ENCODE peak calls at places on chromosomes 6 and 20, in five cellular contexts. N is CD4-positive, alpha-beta memory T cell; Q is CD8-positive, alpha-beta T cell; O is epithelial cell of proximal tubule; D is tibial artery. R is an unnamed sample.

GRCh38 chr6:137471951-137472350 is 22.2 kb downstream of the OLIG3 start:
- DNase-seq in Q (no peak), D (no peak), O (no peak), N (no peak), R (no peak)

GRCh38 chr6:75611702-75612375 is 10.2 kb downstream of the SENP6 start:
- DNase-seq in D (no peak), N (peak), O (no peak), Q (peak), R (no peak)

GRCh38 chr6:161482517-161482903 is 208.6 kb upstream of the AGPAT4 start:
- DNase-seq in N (no peak), D (no peak), Q (no peak), O (peak), R (no peak)

GRCh38 chr20:16821211-16822089 is 73.3 kb downstream of the OTOR start:
- DNase-seq in Q (peak), O (peak), D (no peak), N (no peak), R (no peak)

GRCh38 chr6:157683707-157684106 is 139.3 kb upstream of the SNX9 start:
- DNase-seq in O (no peak), N (no peak), Q (no peak), D (no peak), R (no peak)

GRCh38 chr6:165726915-165727314 is 63.9 kb upstream of the PDE10A start:
- DNase-seq in N (no peak), D (no peak), Q (no peak), O (no peak), R (no peak)

GRCh38 chr20:50295762-50296449 is 105.3 kb downstream of the CEBPB start:
- DNase-seq in O (no peak), N (no peak), D (no peak), Q (no peak), R (no peak)

GRCh38 chr6:168545428-168545827 is 104.4 kb downstream of the SMOC2 start:
- DNase-seq in N (no peak), O (no peak), Q (no peak), D (no peak), R (no peak)

GRCh38 chr6:25061289-25061945 is 125.7 kb upstream of the RIPOR2 start:
- DNase-seq in Q (no peak), D (no peak), O (no peak), N (no peak), R (no peak)

GRCh38 chr6:144580771-144581170 is 295.6 kb downstream of the UTRN start:
- DNase-seq in N (no peak), Q (no peak), D (no peak), O (no peak), R (no peak)

GRCh38 chr20:31788578-31788977 is 30.6 kb upstream of the MYLK2 start:
- DNase-seq in O (no peak), N (no peak), Q (no peak), D (no peak), R (no peak)

GRCh38 chr6:23890543-23891227 is 235.3 kb upstream of the NRSN1 start:
- DNase-seq in N (no peak), Q (no peak), O (peak), D (no peak), R (no peak)

GRCh38 chr6:68313911-68314310 is 321.2 kb upstream of the ADGRB3 start:
- DNase-seq in D (no peak), N (no peak), O (no peak), Q (no peak), R (no peak)

GRCh38 chr6:56954389-56955170 is at the start of gene BEND6:
- DNase-seq in D (peak), Q (peak), N (peak), O (no peak), R (no peak)

GRCh38 chr6:106281661-106282060 is 43.9 kb downstream of the ATG5 start:
- DNase-seq in Q (no peak), O (no peak), D (no peak), N (no peak), R (no peak)

GRCh38 chr20:34066476-34067090 is 45.5 kb downstream of the EIF2S2 start:
- DNase-seq in D (no peak), O (no peak), N (no peak), Q (no peak), R (no peak)

GRCh38 chr6:7050911-7051779 is 56.6 kb upstream of the RREB1 start:
- DNase-seq in N (peak), D (peak), O (peak), Q (peak), R (no peak)

GRCh38 chr6:125356888-125357287 is 55.1 kb upstream of the HDDC2 start:
- DNase-seq in N (no peak), D (no peak), Q (no peak), O (no peak), R (no peak)

GRCh38 chr6:26360451-26361416 is 4.3 kb upstream of the BTN3A2 start:
- DNase-seq in D (no peak), Q (no peak), N (no peak), O (no peak), R (no peak)

GRCh38 chr6:112665114-112665513 is 318.0 kb downstream of the RFPL4B start:
- DNase-seq in D (no peak), O (no peak), Q (no peak), N (no peak), R (no peak)

GRCh38 chr6:41040101-41040910 is 1.3 kb upstream of the UNC5CL start:
- DNase-seq in Q (no peak), O (peak), N (no peak), D (no peak), R (no peak)

GRCh38 chr6:158548418-158549161 is 11.3 kb upstream of the TMEM181 start:
- DNase-seq in O (no peak), D (no peak), N (no peak), Q (no peak), R (peak)

GRCh38 chr20:36541227-36542018 is at the start of gene MYL9:
- DNase-seq in N (no peak), O (no peak), Q (no peak), D (peak), R (peak)

GRCh38 chr20:49758781-49759180 is 45.1 kb upstream of the B4GALT5 start:
- DNase-seq in D (no peak), Q (no peak), N (no peak), O (no peak), R (no peak)

GRCh38 chr6:126657556-126658129 is 317.7 kb downstream of the CENPW start:
- DNase-seq in N (no peak), Q (no peak), D (no peak), O (no peak), R (no peak)

GRCh38 chr20:34768105-34768504 is 57.3 kb downstream of the NCOA6 start:
- DNase-seq in D (no peak), O (no peak), Q (no peak), N (no peak), R (no peak)

GRCh38 chr6:158622545-158623190 is 21.9 kb downstream of the DYNLT1 start:
- DNase-seq in O (no peak), N (no peak), D (no peak), Q (no peak), R (no peak)

GRCh38 chr6:70667256-70667710 is 400 bp upstream of the SMAP1 start:
- DNase-seq in O (no peak), Q (no peak), N (no peak), D (no peak), R (no peak)

GRCh38 chr20:13119583-13119982 is 101.5 kb upstream of the ISM1 start:
- DNase-seq in N (peak), D (no peak), O (no peak), Q (peak), R (no peak)

GRCh38 chr6:63347599-63347998 is 27.8 kb upstream of the LGSN start:
- DNase-seq in D (no peak), O (peak), Q (no peak), N (no peak), R (no peak)

GRCh38 chr6:157561929-157562810 is 181.2 kb downstream of the ZDHHC14 start:
- DNase-seq in N (no peak), Q (no peak), O (no peak), D (no peak), R (no peak)

GRCh38 chr20:25076731-25077609 is 5.0 kb downstream of the VSX1 start:
- DNase-seq in O (peak), N (no peak), D (no peak), Q (no peak), R (no peak)

GRCh38 chr20:54320148-54320607 is 112.3 kb downstream of the PFDN4 start:
- DNase-seq in Q (no peak), N (no peak), D (no peak), O (no peak), R (no peak)

GRCh38 chr6:25889877-25890853 is 16.1 kb upstream of the SLC17A3 start:
- DNase-seq in Q (peak), N (no peak), O (no peak), D (no peak), R (no peak)

GRCh38 chr20:47009784-47010183 is 115.1 kb downstream of the EYA2 start:
- DNase-seq in N (no peak), D (no peak), O (no peak), Q (no peak), R (no peak)

GRCh38 chr6:44811456-44811855 is 423.9 kb downstream of the CDC5L start:
- DNase-seq in Q (no peak), D (no peak), O (no peak), N (no peak), R (no peak)

GRCh38 chr20:9169409-9169808 is 100.5 kb downstream of the PLCB4 start:
- DNase-seq in Q (no peak), N (no peak), O (no peak), D (no peak), R (no peak)

GRCh38 chr6:53241936-53242335 is 93.3 kb upstream of the GCM1 start:
- DNase-seq in Q (no peak), O (no peak), N (no peak), D (peak), R (no peak)

GRCh38 chr6:111727798-111728197 is 122.1 kb upstream of the TRAF3IP2 start:
- DNase-seq in Q (no peak), N (no peak), O (no peak), D (no peak), R (no peak)

GRCh38 chr20:34165246-34165645 is 53.2 kb upstream of the EIF2S2 start:
- DNase-seq in D (no peak), N (no peak), O (no peak), Q (no peak), R (no peak)

GRCh38 chr6:36733300-36733699 is 35.7 kb downstream of the RAB44 start:
- DNase-seq in N (no peak), D (no peak), O (no peak), Q (no peak), R (no peak)

GRCh38 chr6:36731622-36732310 is 34.1 kb downstream of the RAB44 start:
- DNase-seq in N (no peak), D (no peak), O (no peak), Q (no peak), R (no peak)

GRCh38 chr6:36735110-36735971 is 37.7 kb downstream of the RAB44 start:
- DNase-seq in O (no peak), N (no peak), Q (no peak), D (peak), R (peak)

GRCh38 chr6:36737043-36737785 is 39.6 kb downstream of the RAB44 start:
- DNase-seq in Q (no peak), N (no peak), D (no peak), O (no peak), R (no peak)

DNA sequence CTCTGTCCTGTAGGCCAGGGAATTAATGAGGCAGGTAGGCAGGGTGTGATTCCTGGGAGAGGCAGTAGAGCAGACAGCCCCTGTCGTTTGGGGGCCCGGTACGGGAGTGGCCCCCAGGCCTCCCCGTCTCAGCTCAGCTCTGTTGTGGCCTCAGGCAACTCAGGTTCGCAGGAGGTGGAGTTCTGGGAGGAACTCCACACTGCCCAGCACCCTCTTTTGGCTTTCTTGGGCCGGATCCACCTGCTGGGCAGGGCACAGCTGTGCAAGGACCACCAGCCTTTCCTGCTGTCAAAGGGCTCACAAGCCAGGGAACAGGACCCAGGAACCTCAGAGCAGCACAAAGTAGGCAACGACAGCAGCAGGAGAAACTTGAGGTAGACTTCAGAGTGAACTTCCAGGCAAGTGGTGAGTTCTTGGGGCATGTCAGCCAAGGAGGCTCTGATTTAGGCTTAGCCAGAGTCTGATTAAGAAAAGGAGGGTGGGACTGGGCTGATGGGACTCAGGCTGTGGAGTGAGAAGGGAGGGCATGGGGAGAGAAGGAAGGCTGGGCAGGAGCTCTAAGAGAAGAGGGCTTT is 36.9 kb downstream of the RAB44 start:
- DNase-seq in Q (no peak), O (no peak), D (no peak), N (no peak), R (no peak)
- H3K4me3 ChIP-seq in Q (peak), O (no peak), D (peak), N (no peak), R (peak)

DNA sequence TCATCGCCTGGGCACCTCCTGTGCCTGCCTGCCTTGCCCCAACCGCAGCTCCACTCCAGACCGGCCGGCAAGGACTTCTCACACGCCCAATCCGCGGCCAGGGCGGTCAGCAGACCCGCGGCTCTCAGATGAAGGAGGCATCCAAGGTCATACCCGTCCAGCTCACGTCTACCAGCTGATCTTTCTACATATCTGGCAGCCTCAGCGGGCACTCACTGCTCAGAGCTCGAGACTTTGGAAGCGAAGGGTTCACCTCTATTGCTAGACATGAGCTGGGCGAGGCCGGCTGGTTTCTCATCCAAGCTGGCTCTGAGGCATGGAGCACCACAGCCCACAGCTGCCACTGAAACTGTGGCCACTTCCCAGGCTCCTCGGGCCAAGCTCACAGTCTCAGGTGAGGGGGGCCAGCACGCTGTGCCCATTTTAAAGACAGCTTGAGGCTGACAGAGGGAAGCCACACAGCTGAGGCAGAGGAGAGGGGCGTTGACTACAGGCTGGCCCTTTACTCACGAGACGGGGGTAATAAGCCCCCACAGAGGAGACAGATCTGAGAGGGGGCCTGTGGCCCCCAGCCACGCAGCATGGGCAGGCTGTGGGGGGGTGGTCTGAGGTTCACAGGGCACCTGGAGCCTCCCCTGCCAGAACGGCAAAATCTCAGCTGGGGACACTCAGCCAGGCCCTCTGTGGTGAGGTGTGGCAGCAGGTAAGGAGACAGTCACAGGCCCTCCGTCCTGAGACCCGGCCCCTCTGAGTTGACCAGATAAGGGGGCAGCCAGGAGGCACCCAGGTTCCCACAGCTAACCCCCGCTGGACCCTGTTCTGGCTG is 2.0 kb downstream of the LAMA5 start:
- DNase-seq in O (no peak), N (peak), D (peak), Q (no peak), R (no peak)
- H3K4me3 ChIP-seq in O (peak), N (no peak), D (peak), Q (no peak), R (peak)

GRCh38 chr6:46422619-46423018 is 68.6 kb downstream of the RCAN2 start:
- DNase-seq in D (no peak), N (no peak), O (no peak), Q (no peak), R (no peak)

GRCh38 chr6:46419576-46420002 is 71.7 kb downstream of the RCAN2 start:
- DNase-seq in D (peak), N (no peak), Q (no peak), O (peak), R (peak)

GRCh38 chr6:46421939-46422338 is 69.3 kb downstream of the RCAN2 start:
- DNase-seq in N (no peak), D (no peak), Q (no peak), O (no peak), R (no peak)

GRCh38 chr6:46421239-46421638 is 70.0 kb downstream of the RCAN2 start:
- DNase-seq in O (no peak), N (no peak), D (no peak), Q (no peak), R (no peak)
- H3K4me3 ChIP-seq in O (no peak), N (no peak), D (no peak), Q (no peak), R (no peak)

GRCh38 chr20:2509468-2509781 is 710 bp upstream of the ZNF343 start:
- DNase-seq in O (no peak), Q (no peak), N (no peak), D (no peak), R (no peak)

GRCh38 chr20:2509794-2510193 is 1.1 kb upstream of the ZNF343 start:
- DNase-seq in D (no peak), O (no peak), Q (no peak), N (no peak), R (no peak)

GRCh38 chr20:2507875-2508630 is 662 bp downstream of the ZNF343 start:
- DNase-seq in Q (no peak), D (no peak), N (no peak), O (no peak), R (peak)

GRCh38 chr20:2508631-2509467 is at the start of gene ZNF343:
- DNase-seq in O (peak), Q (peak), N (peak), D (peak), R (peak)

GRCh38 chr20:2507464-2507863 is 1.3 kb downstream of the ZNF343 start:
- DNase-seq in D (no peak), N (no peak), Q (no peak), O (no peak), R (no peak)
- H3K4me3 ChIP-seq in D (peak), N (no peak), Q (no peak), O (peak), R (peak)

R was measured in breast epithelium.